ENCODE peak calls at places on chromosomes 11 and 22, in four cellular contexts. M, I, X and H are unnamed samples.

GRCh38 chr22:28911777-28912669 is 28.7 kb downstream of the ZNRF3 start:
- DNase-seq in M (peak; percentile 71), I (no peak), X (no peak), H (no peak)

GRCh38 chr11:46222485-46223251 is 54.8 kb upstream of the CREB3L1 start:
- DNase-seq in M (no peak), I (no peak), X (no peak), H (no peak)

GRCh38 chr22:26636296-26636695 is 14.5 kb downstream of the CRYBA4 start:
- DNase-seq in M (no peak), I (no peak), X (no peak), H (no peak)

GRCh38 chr11:70079691-70080090 is 1.6 kb downstream of the ANO1 start:
- DNase-seq in M (no peak), I (no peak), X (no peak), H (no peak)

GRCh38 chr11:9066432-9066925 is 24.9 kb downstream of the SCUBE2 start:
- DNase-seq in M (no peak), I (no peak), X (peak; percentile 32), H (no peak)

GRCh38 chr11:31397239-31397834 is 27.7 kb downstream of the DNAJC24 start:
- DNase-seq in M (peak; percentile 10), I (no peak), X (peak; percentile 56), H (no peak)

GRCh38 chr11:75801362-75802021 is 13.5 kb upstream of the UVRAG start:
- DNase-seq in M (no peak), I (no peak), X (no peak), H (no peak)

GRCh38 chr11:15770798-15771414 is 585.4 kb downstream of the SOX6 start:
- DNase-seq in M (peak; percentile 36), I (peak; percentile 55), X (peak; percentile 77), H (no peak)

GRCh38 chr11:115420524-115420923 is 83.7 kb downstream of the CADM1 start:
- DNase-seq in M (no peak), I (no peak), X (no peak), H (no peak)

GRCh38 chr11:44726278-44727113 is at the start of gene TSPAN18:
- DNase-seq in M (no peak), I (peak; percentile 70), X (peak; percentile 78), H (no peak)

DNA sequence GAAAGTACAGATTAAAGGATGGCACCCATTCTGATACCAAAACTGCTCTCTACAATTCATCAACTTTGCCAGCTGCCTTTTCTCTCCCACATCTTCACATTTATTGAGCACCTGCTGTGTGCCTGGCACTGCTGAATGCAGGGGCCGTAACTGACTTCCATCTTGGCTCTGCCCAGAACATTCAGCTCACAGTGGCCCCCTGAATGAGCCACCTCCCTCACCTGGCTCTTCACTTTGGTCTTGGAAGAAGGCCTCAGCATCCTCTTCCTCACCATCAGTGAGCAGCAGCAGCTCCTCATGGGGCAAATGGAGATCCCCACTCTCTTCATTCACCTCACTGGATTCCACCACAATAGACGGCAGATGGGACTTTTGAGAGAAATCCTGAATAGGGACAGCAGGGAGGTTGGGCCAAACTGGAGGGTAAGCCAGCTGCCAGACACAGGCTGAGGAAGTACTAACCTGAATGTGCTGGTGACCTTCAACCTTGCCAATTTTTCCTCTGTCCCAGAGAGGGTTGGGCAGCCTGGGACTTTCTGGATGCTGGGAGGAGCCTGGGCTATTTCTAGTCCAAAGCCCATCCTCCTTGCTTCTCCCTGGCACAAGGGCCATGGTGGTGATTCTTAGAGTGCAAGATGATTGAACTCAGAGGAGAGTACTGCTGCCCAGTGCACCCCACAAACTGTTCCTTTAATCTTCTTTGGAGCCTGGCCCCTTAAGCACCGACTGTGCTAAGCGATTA is 1.9 kb upstream of the UQCC3 start:
- DNase-seq in M (peak; percentile 56), I (peak; percentile 52), X (peak; percentile 47), H (no peak)
- H3K4me3 ChIP-seq in M (no peak overlapping the region), I (no peak overlapping the region), X (no peak overlapping the region), H (no peak overlapping the region)

GRCh38 chr22:46007003-46007847 is 30.3 kb upstream of the WNT7B start:
- DNase-seq in M (peak; percentile 66), I (peak; percentile 70), X (no peak), H (peak; percentile 91)
- H3K4me3 ChIP-seq in M (peak overlapping the region; percentile 35), I (no peak overlapping the region), X (no peak overlapping the region), H (peak overlapping the region; percentile 58)

DNA sequence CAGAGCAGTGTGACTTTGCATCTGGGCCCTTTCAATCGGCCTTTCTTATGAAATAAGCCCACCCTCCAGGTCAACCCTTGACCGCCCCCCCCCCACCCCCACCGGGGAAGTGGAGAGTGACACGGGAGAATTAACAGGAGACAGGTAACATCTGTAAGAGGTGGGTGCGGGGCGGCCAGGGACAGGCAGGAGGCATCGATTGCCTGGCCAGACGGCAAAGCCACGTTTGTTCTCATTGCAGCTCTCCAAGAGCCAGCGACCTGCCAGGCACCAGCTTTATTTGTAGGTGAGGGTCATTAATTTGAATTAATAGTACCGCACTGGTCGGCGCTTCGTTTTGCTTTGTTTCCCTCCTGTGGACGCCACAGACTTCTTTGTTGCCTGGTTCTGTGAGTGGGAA is 104.4 kb upstream of the OPCML start:
- DNase-seq in M (no peak), I (no peak), X (peak; percentile 24), H (no peak)
- H3K4me3 ChIP-seq in M (no peak overlapping the region), I (no peak overlapping the region), X (no peak overlapping the region), H (no peak overlapping the region)

GRCh38 chr11:33732176-33732575 is 4.0 kb downstream of the CD59 start:
- DNase-seq in M (no peak), I (no peak), X (peak; percentile 14), H (no peak)
- H3K4me3 ChIP-seq in M (no peak overlapping the region), I (no peak overlapping the region), X (no peak overlapping the region), H (peak overlapping the region; percentile 38)

GRCh38 chr11:128456566-128457268 is 130.6 kb downstream of the ETS1 start:
- DNase-seq in M (no peak), I (no peak), X (no peak), H (no peak)
- H3K4me3 ChIP-seq in M (no peak overlapping the region), I (no peak overlapping the region), X (no peak overlapping the region), H (no peak overlapping the region)

DNA sequence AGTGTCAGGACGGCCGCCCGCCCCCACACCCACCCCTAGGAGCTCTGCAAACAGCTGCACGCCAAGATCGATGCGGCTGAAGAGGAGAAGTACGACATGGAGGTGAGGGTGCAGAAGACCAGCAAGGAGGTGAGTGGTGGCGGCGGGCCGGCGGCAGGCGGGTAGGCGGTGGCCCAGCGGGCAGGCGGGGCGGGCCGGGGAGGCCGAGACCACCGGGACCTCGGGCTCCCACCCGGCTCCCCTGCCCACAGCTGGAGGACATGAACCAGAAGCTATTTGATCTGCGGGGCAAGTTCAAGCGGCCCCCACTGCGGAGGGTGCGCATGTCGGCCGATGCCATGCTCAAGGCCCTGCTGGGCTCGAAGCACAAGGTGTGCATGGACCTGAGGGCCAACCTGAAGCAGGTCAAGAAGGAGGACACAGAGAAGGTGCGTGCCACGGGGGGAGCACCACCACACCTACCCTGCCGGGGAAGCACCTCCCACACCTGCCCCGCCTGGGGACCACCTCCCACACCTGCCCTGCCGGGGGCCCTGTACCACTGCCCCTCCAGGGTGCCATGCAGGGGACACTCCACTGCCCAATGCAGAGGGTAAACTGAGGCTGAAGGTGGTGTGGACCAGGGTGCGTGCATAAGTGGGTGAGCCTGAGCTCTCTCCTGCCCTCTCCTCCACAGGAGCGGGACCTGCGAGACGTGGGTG is 2.1 kb downstream of the TNNI2 start:
- DNase-seq in M (no peak), I (no peak), X (no peak), H (no peak)
- H3K4me3 ChIP-seq in M (no peak overlapping the region), I (no peak overlapping the region), X (no peak overlapping the region), H (no peak overlapping the region)